ENCODE peak calls at places on chromosome 20, in six cellular contexts. One of them, this sample, is unnamed.

GRCh38 chr20:16095241-16095640 is 478.0 kb downstream of the KIF16B start:
- DNase-seq in gastrocnemius medialis: no peak
- DNase-seq in lower lobe of right lung: no peak
- DNase-seq in pancreas: no peak
- DNase-seq in left ventricle myocardium inferior: no peak
- DNase-seq in fibroblast of lung: no peak
- DNase-seq in this sample: no peak

GRCh38 chr20:8633366-8633765 is 435.5 kb upstream of the PLCB4 start:
- DNase-seq in gastrocnemius medialis: no peak
- DNase-seq in lower lobe of right lung: no peak
- DNase-seq in pancreas: no peak
- DNase-seq in left ventricle myocardium inferior: no peak
- DNase-seq in fibroblast of lung: no peak
- DNase-seq in this sample: no peak

GRCh38 chr20:62489186-62489939 is 13.6 kb upstream of the GATA5 start:
- DNase-seq in gastrocnemius medialis: no peak
- DNase-seq in lower lobe of right lung: no peak
- DNase-seq in pancreas: no peak
- DNase-seq in left ventricle myocardium inferior: no peak
- DNase-seq in fibroblast of lung: no peak
- DNase-seq in this sample: no peak

GRCh38 chr20:63234693-63235398 is 859 bp upstream of the BIRC7 start:
- DNase-seq in gastrocnemius medialis: no peak
- DNase-seq in lower lobe of right lung: no peak
- DNase-seq in pancreas: peak
- DNase-seq in left ventricle myocardium inferior: no peak
- DNase-seq in fibroblast of lung: no peak
- DNase-seq in this sample: no peak

GRCh38 chr20:38581013-38581412 is at the start of gene ADIG:
- DNase-seq in gastrocnemius medialis: no peak
- DNase-seq in lower lobe of right lung: no peak
- DNase-seq in pancreas: peak
- DNase-seq in left ventricle myocardium inferior: peak
- DNase-seq in fibroblast of lung: no peak
- DNase-seq in this sample: peak

GRCh38 chr20:60895363-60896079 is 356.5 kb upstream of the CDH4 start:
- DNase-seq in gastrocnemius medialis: no peak
- DNase-seq in lower lobe of right lung: no peak
- DNase-seq in pancreas: no peak
- DNase-seq in left ventricle myocardium inferior: no peak
- DNase-seq in fibroblast of lung: no peak
- DNase-seq in this sample: no peak

GRCh38 chr20:51366155-51366886 is 176.2 kb downstream of the NFATC2 start:
- DNase-seq in gastrocnemius medialis: no peak
- DNase-seq in lower lobe of right lung: no peak
- DNase-seq in pancreas: peak
- DNase-seq in left ventricle myocardium inferior: peak
- DNase-seq in fibroblast of lung: peak
- DNase-seq in this sample: peak

GRCh38 chr20:9225879-9226278 is 157.0 kb downstream of the PLCB4 start:
- DNase-seq in gastrocnemius medialis: peak
- DNase-seq in lower lobe of right lung: no peak
- DNase-seq in pancreas: no peak
- DNase-seq in left ventricle myocardium inferior: peak
- DNase-seq in fibroblast of lung: no peak
- DNase-seq in this sample: no peak

GRCh38 chr20:62661647-62662046 is 19.3 kb downstream of the SLCO4A1 start:
- DNase-seq in gastrocnemius medialis: no peak
- DNase-seq in lower lobe of right lung: no peak
- DNase-seq in pancreas: no peak
- DNase-seq in left ventricle myocardium inferior: no peak
- DNase-seq in fibroblast of lung: no peak
- DNase-seq in this sample: no peak

GRCh38 chr20:63453029-63453523 is 19.4 kb downstream of the KCNQ2 start:
- DNase-seq in gastrocnemius medialis: no peak
- DNase-seq in lower lobe of right lung: no peak
- DNase-seq in pancreas: no peak
- DNase-seq in left ventricle myocardium inferior: no peak
- DNase-seq in fibroblast of lung: no peak
- DNase-seq in this sample: no peak

GRCh38 chr20:64222273-64222672 is 33.3 kb upstream of the PCMTD2 start:
- DNase-seq in gastrocnemius medialis: no peak
- DNase-seq in lower lobe of right lung: no peak
- DNase-seq in pancreas: no peak
- DNase-seq in left ventricle myocardium inferior: no peak
- DNase-seq in fibroblast of lung: peak
- DNase-seq in this sample: no peak

GRCh38 chr20:63847374-63848002 is 13.8 kb upstream of the ABHD16B start:
- DNase-seq in gastrocnemius medialis: no peak
- DNase-seq in lower lobe of right lung: no peak
- DNase-seq in pancreas: no peak
- DNase-seq in left ventricle myocardium inferior: no peak
- DNase-seq in fibroblast of lung: no peak
- DNase-seq in this sample: no peak

GRCh38 chr20:59770270-59770669 is 163.2 kb downstream of the SYCP2 start:
- DNase-seq in gastrocnemius medialis: no peak
- DNase-seq in lower lobe of right lung: no peak
- DNase-seq in pancreas: no peak
- DNase-seq in left ventricle myocardium inferior: no peak
- DNase-seq in fibroblast of lung: no peak
- DNase-seq in this sample: no peak

GRCh38 chr20:50694379-50695143 is 3.2 kb upstream of the RIPOR3 start:
- DNase-seq in gastrocnemius medialis: no peak
- DNase-seq in lower lobe of right lung: no peak
- DNase-seq in pancreas: no peak
- DNase-seq in left ventricle myocardium inferior: no peak
- DNase-seq in fibroblast of lung: no peak
- DNase-seq in this sample: no peak

GRCh38 chr20:4040283-4041179 is 25.2 kb upstream of the RNF24 start:
- DNase-seq in gastrocnemius medialis: no peak
- DNase-seq in lower lobe of right lung: peak
- DNase-seq in pancreas: no peak
- DNase-seq in left ventricle myocardium inferior: no peak
- DNase-seq in fibroblast of lung: peak
- DNase-seq in this sample: no peak

GRCh38 chr20:62063981-62064787 is 1.5 kb downstream of the TAF4 start:
- DNase-seq in gastrocnemius medialis: no peak
- DNase-seq in lower lobe of right lung: peak
- DNase-seq in pancreas: peak
- DNase-seq in left ventricle myocardium inferior: peak
- DNase-seq in fibroblast of lung: no peak
- DNase-seq in this sample: no peak

GRCh38 chr20:44064501-44065400 is 122.2 kb downstream of the JPH2 start:
- DNase-seq in gastrocnemius medialis: no peak
- DNase-seq in lower lobe of right lung: no peak
- DNase-seq in pancreas: no peak
- DNase-seq in left ventricle myocardium inferior: no peak
- DNase-seq in fibroblast of lung: no peak
- DNase-seq in this sample: no peak

GRCh38 chr20:62190639-62191411 is 8.0 kb downstream of the MTG2 start:
- DNase-seq in gastrocnemius medialis: no peak
- DNase-seq in lower lobe of right lung: peak
- DNase-seq in pancreas: peak
- DNase-seq in left ventricle myocardium inferior: no peak
- DNase-seq in fibroblast of lung: no peak
- DNase-seq in this sample: no peak

GRCh38 chr20:10632681-10633509 is 40.9 kb downstream of the JAG1 start:
- DNase-seq in gastrocnemius medialis: no peak
- DNase-seq in lower lobe of right lung: no peak
- DNase-seq in pancreas: no peak
- DNase-seq in left ventricle myocardium inferior: no peak
- DNase-seq in fibroblast of lung: no peak
- DNase-seq in this sample: no peak

GRCh38 chr20:22402990-22403859 is 181.1 kb downstream of the FOXA2 start:
- DNase-seq in gastrocnemius medialis: no peak
- DNase-seq in lower lobe of right lung: no peak
- DNase-seq in pancreas: peak
- DNase-seq in left ventricle myocardium inferior: no peak
- DNase-seq in fibroblast of lung: no peak
- DNase-seq in this sample: no peak

GRCh38 chr20:14555676-14556075 is 218.3 kb upstream of the FLRT3 start:
- DNase-seq in gastrocnemius medialis: no peak
- DNase-seq in lower lobe of right lung: no peak
- DNase-seq in pancreas: no peak
- DNase-seq in left ventricle myocardium inferior: no peak
- DNase-seq in fibroblast of lung: no peak
- DNase-seq in this sample: no peak

GRCh38 chr20:3250091-3250504 is 11.1 kb upstream of the SLC4A11 start:
- DNase-seq in gastrocnemius medialis: no peak
- DNase-seq in lower lobe of right lung: no peak
- DNase-seq in pancreas: no peak
- DNase-seq in left ventricle myocardium inferior: no peak
- DNase-seq in fibroblast of lung: no peak
- DNase-seq in this sample: no peak

GRCh38 chr20:58702859-58703648 is 10.5 kb downstream of the NPEPL1 start:
- DNase-seq in gastrocnemius medialis: no peak
- DNase-seq in lower lobe of right lung: no peak
- DNase-seq in pancreas: no peak
- DNase-seq in left ventricle myocardium inferior: peak
- DNase-seq in fibroblast of lung: no peak
- DNase-seq in this sample: no peak
- TF ChIP-seq CTCF in gastrocnemius medialis: no peak
- TF ChIP-seq CTCF in lower lobe of right lung: peak
- TF ChIP-seq CTCF in pancreas: no peak
- TF ChIP-seq CTCF in left ventricle myocardium inferior: peak
- TF ChIP-seq CTCF in fibroblast of lung: no peak
- TF ChIP-seq CTCF in this sample: no peak

GRCh38 chr20:18138639-18139583 is 1.2 kb downstream of the KAT14 start:
- DNase-seq in gastrocnemius medialis: no peak
- DNase-seq in lower lobe of right lung: no peak
- DNase-seq in pancreas: no peak
- DNase-seq in left ventricle myocardium inferior: no peak
- DNase-seq in fibroblast of lung: no peak
- DNase-seq in this sample: no peak
- H3K27ac ChIP-seq in gastrocnemius medialis: no peak
- H3K27ac ChIP-seq in lower lobe of right lung: peak
- H3K27ac ChIP-seq in pancreas: no peak
- H3K27ac ChIP-seq in left ventricle myocardium inferior: peak
- H3K27ac ChIP-seq in fibroblast of lung: peak
- H3K27ac ChIP-seq in this sample: peak

GRCh38 chr20:56573989-56574388 is 40.9 kb downstream of the FAM209B start:
- DNase-seq in gastrocnemius medialis: no peak
- DNase-seq in lower lobe of right lung: no peak
- DNase-seq in pancreas: no peak
- DNase-seq in left ventricle myocardium inferior: no peak
- DNase-seq in fibroblast of lung: no peak
- DNase-seq in this sample: no peak

GRCh38 chr20:56574531-56575142 is 41.6 kb downstream of the FAM209B start:
- DNase-seq in gastrocnemius medialis: no peak
- DNase-seq in lower lobe of right lung: no peak
- DNase-seq in pancreas: no peak
- DNase-seq in left ventricle myocardium inferior: no peak
- DNase-seq in fibroblast of lung: no peak
- DNase-seq in this sample: no peak

GRCh38 chr20:56566621-56567020 is 33.6 kb downstream of the FAM209B start:
- DNase-seq in gastrocnemius medialis: no peak
- DNase-seq in lower lobe of right lung: no peak
- DNase-seq in pancreas: no peak
- DNase-seq in left ventricle myocardium inferior: no peak
- DNase-seq in fibroblast of lung: no peak
- DNase-seq in this sample: no peak

GRCh38 chr20:56572178-56572577 is 39.1 kb downstream of the FAM209B start:
- DNase-seq in gastrocnemius medialis: no peak
- DNase-seq in lower lobe of right lung: no peak
- DNase-seq in pancreas: no peak
- DNase-seq in left ventricle myocardium inferior: no peak
- DNase-seq in fibroblast of lung: no peak
- DNase-seq in this sample: no peak

DNA sequence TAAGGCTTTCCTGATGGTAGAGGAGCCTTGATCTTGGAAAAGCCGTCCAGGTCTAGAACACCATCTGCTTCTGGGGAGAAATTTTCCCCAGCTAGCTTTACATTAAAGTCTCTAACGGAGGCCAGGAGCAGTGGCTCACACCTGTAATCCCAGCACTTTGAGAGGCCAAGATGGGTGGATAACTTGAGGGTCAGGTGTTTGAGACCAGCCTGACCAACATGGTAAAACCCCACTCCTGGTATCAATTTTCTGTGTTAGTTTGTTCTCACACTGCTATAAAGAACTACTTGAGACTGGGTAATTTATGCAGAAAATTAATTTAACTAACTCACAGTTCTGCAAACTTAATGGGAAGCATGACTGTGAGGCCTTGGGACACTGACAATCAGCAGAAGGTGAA is 37.8 kb downstream of the FAM209B start:
- DNase-seq in gastrocnemius medialis: no peak
- DNase-seq in lower lobe of right lung: no peak
- DNase-seq in pancreas: no peak
- DNase-seq in left ventricle myocardium inferior: no peak
- DNase-seq in fibroblast of lung: no peak
- DNase-seq in this sample: no peak
- TF ChIP-seq CTCF in gastrocnemius medialis: no peak
- TF ChIP-seq CTCF in lower lobe of right lung: no peak
- TF ChIP-seq CTCF in pancreas: no peak
- TF ChIP-seq CTCF in left ventricle myocardium inferior: no peak
- TF ChIP-seq CTCF in fibroblast of lung: no peak
- TF ChIP-seq CTCF in this sample: no peak

GRCh38 chr20:1300083-1300840 is 28.7 kb downstream of the SDCBP2 start:
- DNase-seq in gastrocnemius medialis: no peak
- DNase-seq in lower lobe of right lung: no peak
- DNase-seq in pancreas: no peak
- DNase-seq in left ventricle myocardium inferior: no peak
- DNase-seq in fibroblast of lung: no peak
- DNase-seq in this sample: peak
- H3K27ac ChIP-seq in gastrocnemius medialis: no peak
- H3K27ac ChIP-seq in lower lobe of right lung: no peak
- H3K27ac ChIP-seq in pancreas: no peak
- H3K27ac ChIP-seq in left ventricle myocardium inferior: no peak
- H3K27ac ChIP-seq in fibroblast of lung: no peak
- H3K27ac ChIP-seq in this sample: no peak

This sample was measured in tibial artery.